ENCODE peak calls at places on chromosomes 7 and 10, in nine cellular contexts. One of them, this sample, is unnamed.

GRCh38 chr10:43076311-43076875 is 476 bp upstream of the RET start:
- DNase-seq in right lobe of liver: no peak
- DNase-seq in suprapubic skin: no peak
- DNase-seq in HCT116: no peak
- DNase-seq in A549: peak
- DNase-seq in adrenal gland: no peak
- DNase-seq in lower leg skin: no peak
- DNase-seq in Peyer's patch: no peak
- DNase-seq in IMR-90: no peak
- DNase-seq in this sample: no peak

GRCh38 chr10:86870679-86871078 is 86.7 kb downstream of the MMRN2 start:
- DNase-seq in HCT116: no peak
- DNase-seq in right lobe of liver: no peak
- DNase-seq in adrenal gland: no peak
- DNase-seq in IMR-90: no peak
- DNase-seq in A549: no peak
- DNase-seq in suprapubic skin: no peak
- DNase-seq in lower leg skin: no peak
- DNase-seq in Peyer's patch: no peak
- DNase-seq in this sample: no peak

GRCh38 chr7:145016068-145016467 is 180.2 kb upstream of the TPK1 start:
- DNase-seq in right lobe of liver: no peak
- DNase-seq in suprapubic skin: no peak
- DNase-seq in lower leg skin: no peak
- DNase-seq in A549: peak
- DNase-seq in HCT116: no peak
- DNase-seq in adrenal gland: no peak
- DNase-seq in Peyer's patch: no peak
- DNase-seq in IMR-90: no peak
- DNase-seq in this sample: no peak

GRCh38 chr10:63438506-63439498 is 27.0 kb downstream of the JMJD1C start:
- DNase-seq in adrenal gland: no peak
- DNase-seq in right lobe of liver: no peak
- DNase-seq in Peyer's patch: no peak
- DNase-seq in HCT116: peak
- DNase-seq in suprapubic skin: no peak
- DNase-seq in lower leg skin: no peak
- DNase-seq in IMR-90: peak
- DNase-seq in A549: no peak
- DNase-seq in this sample: no peak

GRCh38 chr7:16651391-16652254 is 5.6 kb downstream of the BZW2 start:
- DNase-seq in right lobe of liver: no peak
- DNase-seq in lower leg skin: no peak
- DNase-seq in IMR-90: no peak
- DNase-seq in HCT116: no peak
- DNase-seq in adrenal gland: peak
- DNase-seq in suprapubic skin: no peak
- DNase-seq in A549: no peak
- DNase-seq in Peyer's patch: no peak
- DNase-seq in this sample: no peak

GRCh38 chr10:21184216-21184615 is 287.1 kb upstream of the NEBL start:
- DNase-seq in IMR-90: no peak
- DNase-seq in lower leg skin: no peak
- DNase-seq in suprapubic skin: no peak
- DNase-seq in Peyer's patch: no peak
- DNase-seq in A549: no peak
- DNase-seq in adrenal gland: no peak
- DNase-seq in right lobe of liver: no peak
- DNase-seq in HCT116: no peak
- DNase-seq in this sample: no peak

GRCh38 chr10:9825491-9826018 is 1192.1 kb upstream of the CELF2 start:
- DNase-seq in HCT116: no peak
- DNase-seq in lower leg skin: no peak
- DNase-seq in Peyer's patch: no peak
- DNase-seq in suprapubic skin: no peak
- DNase-seq in adrenal gland: peak
- DNase-seq in A549: peak
- DNase-seq in right lobe of liver: no peak
- DNase-seq in IMR-90: peak
- DNase-seq in this sample: no peak

GRCh38 chr7:15938153-15938552 is 251.7 kb upstream of the MEOX2 start:
- DNase-seq in A549: no peak
- DNase-seq in suprapubic skin: no peak
- DNase-seq in HCT116: no peak
- DNase-seq in Peyer's patch: no peak
- DNase-seq in right lobe of liver: no peak
- DNase-seq in IMR-90: peak
- DNase-seq in lower leg skin: no peak
- DNase-seq in adrenal gland: no peak
- DNase-seq in this sample: no peak

GRCh38 chr7:15801565-15801964 is 115.1 kb upstream of the MEOX2 start:
- DNase-seq in HCT116: no peak
- DNase-seq in lower leg skin: no peak
- DNase-seq in right lobe of liver: no peak
- DNase-seq in IMR-90: peak
- DNase-seq in adrenal gland: no peak
- DNase-seq in A549: no peak
- DNase-seq in Peyer's patch: no peak
- DNase-seq in suprapubic skin: no peak
- DNase-seq in this sample: peak

GRCh38 chr7:77453531-77453930 is 37.4 kb upstream of the GSAP start:
- DNase-seq in adrenal gland: no peak
- DNase-seq in suprapubic skin: no peak
- DNase-seq in right lobe of liver: no peak
- DNase-seq in IMR-90: peak
- DNase-seq in Peyer's patch: no peak
- DNase-seq in HCT116: no peak
- DNase-seq in lower leg skin: no peak
- DNase-seq in A549: no peak
- DNase-seq in this sample: no peak

GRCh38 chr10:28375399-28376354 is 72.8 kb upstream of the MPP7 start:
- DNase-seq in adrenal gland: no peak
- DNase-seq in A549: peak
- DNase-seq in HCT116: peak
- DNase-seq in right lobe of liver: no peak
- DNase-seq in Peyer's patch: no peak
- DNase-seq in suprapubic skin: no peak
- DNase-seq in IMR-90: peak
- DNase-seq in lower leg skin: no peak
- DNase-seq in this sample: no peak

GRCh38 chr10:1576467-1577259 is 160.7 kb downstream of the ADARB2 start:
- DNase-seq in Peyer's patch: peak
- DNase-seq in right lobe of liver: no peak
- DNase-seq in suprapubic skin: peak
- DNase-seq in adrenal gland: no peak
- DNase-seq in IMR-90: no peak
- DNase-seq in HCT116: no peak
- DNase-seq in lower leg skin: peak
- DNase-seq in A549: no peak
- DNase-seq in this sample: no peak

GRCh38 chr7:69982197-69982596 is 383.9 kb downstream of the AUTS2 start:
- DNase-seq in lower leg skin: no peak
- DNase-seq in adrenal gland: no peak
- DNase-seq in right lobe of liver: no peak
- DNase-seq in suprapubic skin: no peak
- DNase-seq in A549: no peak
- DNase-seq in IMR-90: no peak
- DNase-seq in Peyer's patch: no peak
- DNase-seq in HCT116: no peak
- DNase-seq in this sample: no peak

DNA sequence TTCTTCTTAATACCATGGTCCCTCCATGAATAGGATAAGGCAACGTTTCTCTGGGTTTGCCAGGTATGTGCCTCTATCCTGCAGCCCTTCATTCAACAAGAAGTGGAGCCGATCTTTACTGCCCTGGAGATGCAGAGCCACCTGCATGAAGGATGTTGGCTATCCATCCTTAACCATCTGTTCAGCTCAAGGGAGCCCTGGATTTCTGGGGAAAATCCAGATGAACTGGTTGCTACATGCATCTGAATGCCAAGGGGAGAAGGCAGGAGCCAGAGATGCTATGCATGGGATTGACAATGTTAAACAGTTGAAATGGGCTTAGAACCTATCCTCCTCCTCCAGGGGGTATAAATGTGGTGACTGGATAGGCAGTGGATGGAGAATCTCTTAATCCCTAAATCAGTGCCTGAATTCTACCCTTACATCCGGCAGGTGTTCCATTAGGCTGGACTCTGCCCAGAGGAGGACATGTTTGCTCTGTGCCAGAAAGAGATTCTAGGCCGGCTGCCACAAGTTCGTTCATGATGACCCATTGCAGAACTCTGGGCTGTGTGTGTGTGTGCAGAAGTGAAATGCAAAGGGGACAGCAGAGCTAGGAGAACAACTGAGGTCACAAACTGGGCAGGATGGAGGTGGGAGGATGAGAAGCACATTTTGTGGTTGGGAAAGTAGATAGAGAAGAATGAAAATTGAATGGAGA is 15.6 kb downstream of the CPED1 start:
- DNase-seq in A549: no peak
- DNase-seq in lower leg skin: no peak
- DNase-seq in adrenal gland: no peak
- DNase-seq in IMR-90: no peak
- DNase-seq in HCT116: no peak
- DNase-seq in Peyer's patch: no peak
- DNase-seq in right lobe of liver: peak
- DNase-seq in suprapubic skin: no peak
- DNase-seq in this sample: peak
- TF ChIP-seq POLR2A in A549: no peak
- TF ChIP-seq POLR2A in lower leg skin: no peak
- TF ChIP-seq POLR2A in adrenal gland: no peak
- TF ChIP-seq POLR2A in IMR-90: no peak
- TF ChIP-seq POLR2A in HCT116: no peak
- TF ChIP-seq POLR2A in Peyer's patch: no peak
- TF ChIP-seq POLR2A in right lobe of liver: peak
- TF ChIP-seq POLR2A in suprapubic skin: no peak
- TF ChIP-seq POLR2A in this sample: no peak

GRCh38 chr7:30700941-30701340 is 18.7 kb upstream of the CRHR2 start:
- DNase-seq in IMR-90: no peak
- DNase-seq in HCT116: no peak
- DNase-seq in right lobe of liver: no peak
- DNase-seq in Peyer's patch: no peak
- DNase-seq in suprapubic skin: no peak
- DNase-seq in adrenal gland: no peak
- DNase-seq in lower leg skin: no peak
- DNase-seq in A549: no peak
- DNase-seq in this sample: no peak

GRCh38 chr7:30702200-30702599 is 19.9 kb upstream of the CRHR2 start:
- DNase-seq in right lobe of liver: no peak
- DNase-seq in lower leg skin: no peak
- DNase-seq in A549: no peak
- DNase-seq in Peyer's patch: peak
- DNase-seq in HCT116: no peak
- DNase-seq in IMR-90: no peak
- DNase-seq in suprapubic skin: no peak
- DNase-seq in adrenal gland: no peak
- DNase-seq in this sample: no peak

GRCh38 chr7:30698481-30698880 is 16.2 kb upstream of the CRHR2 start:
- DNase-seq in suprapubic skin: no peak
- DNase-seq in A549: no peak
- DNase-seq in Peyer's patch: no peak
- DNase-seq in lower leg skin: no peak
- DNase-seq in HCT116: no peak
- DNase-seq in IMR-90: no peak
- DNase-seq in adrenal gland: no peak
- DNase-seq in right lobe of liver: no peak
- DNase-seq in this sample: no peak

GRCh38 chr7:30697716-30698460 is 15.6 kb upstream of the CRHR2 start:
- DNase-seq in A549: no peak
- DNase-seq in right lobe of liver: no peak
- DNase-seq in HCT116: no peak
- DNase-seq in lower leg skin: no peak
- DNase-seq in IMR-90: no peak
- DNase-seq in Peyer's patch: no peak
- DNase-seq in adrenal gland: no peak
- DNase-seq in suprapubic skin: no peak
- DNase-seq in this sample: no peak

GRCh38 chr7:30699706-30700495 is 17.6 kb upstream of the CRHR2 start:
- DNase-seq in IMR-90: no peak
- DNase-seq in lower leg skin: no peak
- DNase-seq in A549: no peak
- DNase-seq in HCT116: no peak
- DNase-seq in Peyer's patch: no peak
- DNase-seq in suprapubic skin: no peak
- DNase-seq in right lobe of liver: no peak
- DNase-seq in adrenal gland: no peak
- DNase-seq in this sample: no peak
- TF ChIP-seq POLR2A in IMR-90: no peak
- TF ChIP-seq POLR2A in lower leg skin: no peak
- TF ChIP-seq POLR2A in A549: no peak
- TF ChIP-seq POLR2A in HCT116: no peak
- TF ChIP-seq POLR2A in Peyer's patch: no peak
- TF ChIP-seq POLR2A in suprapubic skin: no peak
- TF ChIP-seq POLR2A in right lobe of liver: no peak
- TF ChIP-seq POLR2A in adrenal gland: no peak
- TF ChIP-seq POLR2A in this sample: no peak

GRCh38 chr10:88991161-88991899 is 732 bp downstream of the FAS start:
- DNase-seq in suprapubic skin: peak
- DNase-seq in A549: peak
- DNase-seq in IMR-90: peak
- DNase-seq in right lobe of liver: peak
- DNase-seq in lower leg skin: peak
- DNase-seq in adrenal gland: peak
- DNase-seq in HCT116: peak
- DNase-seq in Peyer's patch: peak
- DNase-seq in this sample: peak
- TF ChIP-seq POLR2A in suprapubic skin: peak
- TF ChIP-seq POLR2A in A549: peak
- TF ChIP-seq POLR2A in IMR-90: peak
- TF ChIP-seq POLR2A in right lobe of liver: peak
- TF ChIP-seq POLR2A in lower leg skin: peak
- TF ChIP-seq POLR2A in adrenal gland: peak
- TF ChIP-seq POLR2A in HCT116: no peak
- TF ChIP-seq POLR2A in Peyer's patch: peak
- TF ChIP-seq POLR2A in this sample: peak

GRCh38 chr7:43769791-43770465 is 11.4 kb downstream of the BLVRA start:
- DNase-seq in lower leg skin: peak
- DNase-seq in suprapubic skin: no peak
- DNase-seq in right lobe of liver: no peak
- DNase-seq in Peyer's patch: no peak
- DNase-seq in adrenal gland: no peak
- DNase-seq in A549: no peak
- DNase-seq in HCT116: no peak
- DNase-seq in IMR-90: no peak
- DNase-seq in this sample: no peak

GRCh38 chr7:43768201-43768893 is 9.9 kb downstream of the BLVRA start:
- DNase-seq in adrenal gland: no peak
- DNase-seq in HCT116: no peak
- DNase-seq in lower leg skin: peak
- DNase-seq in Peyer's patch: no peak
- DNase-seq in A549: no peak
- DNase-seq in IMR-90: no peak
- DNase-seq in right lobe of liver: no peak
- DNase-seq in suprapubic skin: no peak
- DNase-seq in this sample: no peak

GRCh38 chr7:43768894-43769272 is 10.4 kb downstream of the BLVRA start:
- DNase-seq in IMR-90: no peak
- DNase-seq in suprapubic skin: no peak
- DNase-seq in adrenal gland: no peak
- DNase-seq in Peyer's patch: no peak
- DNase-seq in A549: no peak
- DNase-seq in right lobe of liver: no peak
- DNase-seq in HCT116: no peak
- DNase-seq in lower leg skin: peak
- DNase-seq in this sample: no peak

GRCh38 chr7:43771128-43771527 is 12.6 kb downstream of the BLVRA start:
- DNase-seq in A549: no peak
- DNase-seq in HCT116: no peak
- DNase-seq in suprapubic skin: no peak
- DNase-seq in adrenal gland: no peak
- DNase-seq in right lobe of liver: no peak
- DNase-seq in lower leg skin: no peak
- DNase-seq in IMR-90: no peak
- DNase-seq in Peyer's patch: no peak
- DNase-seq in this sample: no peak

GRCh38 chr7:43771567-43771966 is 13.1 kb downstream of the BLVRA start:
- DNase-seq in A549: no peak
- DNase-seq in HCT116: no peak
- DNase-seq in adrenal gland: no peak
- DNase-seq in suprapubic skin: no peak
- DNase-seq in lower leg skin: peak
- DNase-seq in Peyer's patch: no peak
- DNase-seq in IMR-90: no peak
- DNase-seq in right lobe of liver: no peak
- DNase-seq in this sample: no peak
- TF ChIP-seq POLR2A in A549: no peak
- TF ChIP-seq POLR2A in HCT116: no peak
- TF ChIP-seq POLR2A in adrenal gland: no peak
- TF ChIP-seq POLR2A in suprapubic skin: no peak
- TF ChIP-seq POLR2A in lower leg skin: no peak
- TF ChIP-seq POLR2A in Peyer's patch: no peak
- TF ChIP-seq POLR2A in IMR-90: no peak
- TF ChIP-seq POLR2A in right lobe of liver: no peak
- TF ChIP-seq POLR2A in this sample: no peak